ENCODE peak calls at places on chromosomes 7 and 10, in four cellular contexts. X is right cardiac atrium; Q is naive thymus-derived CD4-positive, alpha-beta T cell; D is lung. U is an unnamed sample.

GRCh38 chr7:134452419-134452827 is 6.5 kb downstream of the AKR1B1 start:
- DNase-seq in X (no peak), Q (no peak), D (no peak), U (no peak)

GRCh38 chr10:80187465-80188409 is 17.6 kb downstream of the ANXA11 start:
- DNase-seq in X (no peak), Q (peak), D (no peak), U (peak)

GRCh38 chr7:74311305-74311744 is 22.1 kb downstream of the CLIP2 start:
- DNase-seq in X (no peak), Q (no peak), D (no peak), U (no peak)

GRCh38 chr7:116223598-116223997 is 13.3 kb downstream of the TES start:
- DNase-seq in X (no peak), Q (no peak), D (no peak), U (no peak)

GRCh38 chr10:33136271-33136670 is 178.2 kb upstream of the ITGB1 start:
- DNase-seq in X (no peak), Q (no peak), D (no peak), U (no peak)

GRCh38 chr10:97434055-97434454 is 8.1 kb downstream of the PGAM1 start:
- DNase-seq in X (no peak), Q (no peak), D (no peak), U (no peak)

GRCh38 chr7:147419001-147419400 is 1171.6 kb upstream of the C7orf33 start:
- DNase-seq in X (no peak), Q (no peak), D (no peak), U (no peak)

GRCh38 chr7:114345494-114345893 is 69.1 kb upstream of the FOXP2 start:
- DNase-seq in X (no peak), Q (no peak), D (no peak), U (peak)

GRCh38 chr7:137626469-137627067 is 220.2 kb downstream of the DGKI start:
- DNase-seq in X (peak), Q (no peak), D (peak), U (peak)

DNA sequence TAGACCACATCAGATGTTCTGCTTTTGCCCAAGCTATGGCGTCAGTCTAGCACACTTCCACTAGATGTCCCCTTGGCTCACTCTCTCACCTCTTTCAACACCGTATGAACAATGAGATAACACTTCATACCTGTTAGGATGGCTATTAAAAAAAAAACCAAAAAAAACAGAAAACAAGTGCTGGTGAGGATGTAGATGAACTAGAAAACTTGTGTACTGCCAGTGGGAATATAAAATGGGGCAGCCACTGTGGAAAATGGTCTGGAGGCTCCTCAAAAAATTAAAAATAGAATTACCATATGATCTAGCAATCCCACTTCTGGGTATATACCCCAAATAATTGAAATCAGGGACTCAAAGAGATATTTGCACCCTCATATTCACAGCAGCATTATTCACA is 132.2 kb downstream of the ARHGAP22 start:
- DNase-seq in X (no peak), Q (no peak), D (no peak), U (no peak)
- H3K4me3 ChIP-seq in X (no peak), Q (no peak), D (no peak), U (no peak)

GRCh38 chr10:9602930-9603459 is 1414.7 kb upstream of the CELF2 start:
- DNase-seq in X (no peak), Q (no peak), D (no peak), U (no peak)
- H3K4me3 ChIP-seq in X (no peak), Q (no peak), D (no peak), U (no peak)

GRCh38 chr10:60376221-60376620 is 13.5 kb downstream of the ANK3 start:
- DNase-seq in X (no peak), Q (no peak), D (no peak), U (no peak)
- H3K4me3 ChIP-seq in X (no peak), Q (no peak), D (no peak), U (no peak)

DNA sequence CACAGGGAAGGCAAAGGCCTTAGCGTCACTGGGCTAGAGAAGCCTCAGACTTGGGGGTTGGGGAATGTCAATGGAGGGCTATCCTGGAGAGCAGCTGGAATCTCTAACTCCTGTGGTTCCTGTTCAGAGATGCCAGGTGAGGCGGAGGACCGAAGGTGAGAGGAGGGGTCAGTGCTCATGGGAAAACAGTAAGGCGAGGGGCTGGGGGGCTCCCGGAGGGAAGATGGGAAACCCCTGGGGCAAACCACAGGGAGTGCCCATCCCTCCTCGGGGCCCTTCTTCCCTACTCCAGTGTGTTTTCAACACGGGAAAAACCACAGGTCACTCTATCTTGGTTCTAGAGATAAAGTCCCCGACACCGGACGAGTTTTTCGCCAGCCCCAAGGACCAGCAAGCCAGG is 3.3 kb downstream of the LRCH4 start:
- DNase-seq in X (no peak), Q (no peak), D (no peak), U (no peak)
- H3K4me3 ChIP-seq in X (no peak), Q (peak), D (no peak), U (no peak)

GRCh38 chr10:62231805-62232204 is 36.8 kb downstream of the RTKN2 start:
- DNase-seq in X (no peak), Q (no peak), D (no peak), U (no peak)

GRCh38 chr10:62230344-62231138 is 38.1 kb downstream of the RTKN2 start:
- DNase-seq in X (no peak), Q (no peak), D (no peak), U (peak)

GRCh38 chr10:62234284-62234605 is 34.4 kb downstream of the RTKN2 start:
- DNase-seq in X (no peak), Q (no peak), D (no peak), U (no peak)

GRCh38 chr10:62233494-62234283 is 35.0 kb downstream of the RTKN2 start:
- DNase-seq in X (no peak), Q (no peak), D (no peak), U (no peak)

DNA sequence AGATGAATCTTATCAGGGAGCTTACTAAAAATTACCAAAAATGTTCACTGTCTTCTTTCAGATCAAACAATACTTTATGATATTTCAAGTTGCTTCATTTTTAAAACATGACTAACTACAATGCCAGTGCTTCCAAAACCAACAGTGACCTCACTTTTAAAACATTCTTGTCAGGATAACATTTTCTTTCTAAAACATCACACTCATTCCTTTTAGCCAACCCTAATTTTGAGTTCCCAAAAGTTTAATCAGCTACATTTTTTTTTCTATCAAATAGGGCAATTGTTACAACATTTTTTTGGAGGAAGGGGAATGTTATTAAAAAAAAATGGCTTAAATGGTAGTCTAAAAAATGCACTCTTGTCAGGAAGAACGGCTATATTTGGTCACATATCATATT is 37.3 kb downstream of the RTKN2 start:
- DNase-seq in X (no peak), Q (no peak), D (no peak), U (no peak)
- H3K4me3 ChIP-seq in X (no peak), Q (no peak), D (no peak), U (no peak)

GRCh38 chr10:117945651-117946050 is 101.1 kb downstream of the RAB11FIP2 start:
- DNase-seq in X (no peak), Q (no peak), D (no peak), U (no peak)
- H3K4me3 ChIP-seq in X (no peak), Q (no peak), D (no peak), U (no peak)

GRCh38 chr10:132314336-132314735 is 6.6 kb upstream of the STK32C start:
- DNase-seq in X (no peak), Q (no peak), D (no peak), U (no peak)

GRCh38 chr10:132320776-132321469 is 11.1 kb upstream of the LRRC27 start:
- DNase-seq in X (no peak), Q (no peak), D (no peak), U (no peak)

GRCh38 chr10:132322621-132323048 is 9.4 kb upstream of the LRRC27 start:
- DNase-seq in X (no peak), Q (no peak), D (no peak), U (no peak)

GRCh38 chr10:132321726-132322125 is 10.3 kb upstream of the LRRC27 start:
- DNase-seq in X (no peak), Q (no peak), D (no peak), U (no peak)

DNA sequence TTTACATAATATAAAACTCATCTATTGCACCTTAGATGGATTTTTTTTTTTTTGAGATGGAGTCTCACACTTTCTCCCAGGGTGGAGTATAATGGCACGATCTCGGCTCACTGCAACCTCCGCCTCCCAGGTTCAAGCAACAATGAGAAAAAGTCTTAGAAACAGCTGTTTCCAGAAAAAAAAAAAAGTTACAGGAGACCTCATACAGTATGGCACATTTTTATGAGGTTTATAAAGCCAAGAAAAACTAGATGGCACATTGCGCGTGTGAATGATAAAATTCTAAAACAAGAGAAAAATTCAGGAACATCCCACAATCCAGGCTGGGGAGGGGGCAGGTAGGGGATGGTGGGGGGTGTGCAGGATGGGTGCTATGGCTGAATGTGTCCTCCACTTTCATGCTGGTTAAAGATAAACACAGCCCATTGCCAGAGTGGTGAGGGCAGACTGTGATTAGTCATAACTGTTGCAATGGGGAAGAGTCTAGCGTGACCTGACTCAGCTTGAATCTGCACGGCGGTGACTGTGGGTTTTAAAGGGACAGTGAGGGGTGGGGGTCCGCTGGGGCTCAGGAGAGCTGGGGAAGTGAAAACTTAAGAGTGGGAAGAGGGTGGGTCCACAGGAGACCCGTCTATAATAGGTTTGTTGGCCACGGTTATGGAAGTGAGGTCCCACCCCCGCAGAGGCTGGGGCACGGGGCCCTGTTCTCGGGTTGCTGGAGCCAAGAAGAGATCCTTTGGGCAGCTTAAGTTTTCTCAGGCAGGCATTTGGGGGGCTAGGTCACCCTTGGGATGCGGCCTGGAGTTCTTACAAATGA is 11.9 kb upstream of the LRRC27 start:
- DNase-seq in X (no peak), Q (no peak), D (no peak), U (no peak)
- H3K4me3 ChIP-seq in X (no peak), Q (no peak), D (no peak), U (no peak)

U was measured in Jurkat, Clone E6-1.